ENCODE peak calls at places on chromosomes 4 and X, in eight cellular contexts. V is stomach, M is AG09309, P is cardiac muscle cell, H is uterus, E is GM13976, L is upper lobe of right lung, J is left lung. S is an unnamed sample.

GRCh38 chrX:120549483-120550452 is 11.0 kb downstream of the CUL4B start:
- DNase-seq in E (no peak), M (peak), J (no peak), P (no peak), V (no peak), L (no peak), H (no peak), S (no peak)

GRCh38 chr4:48058620-48059530 is 42.3 kb downstream of the NIPAL1 start:
- DNase-seq in V (no peak), H (no peak), J (no peak), L (no peak), E (no peak), P (no peak), M (no peak), S (no peak)

GRCh38 chrX:77167993-77168392 is 279.2 kb upstream of the FGF16 start:
- DNase-seq in H (no peak), V (no peak), E (no peak), J (no peak), M (no peak), L (no peak), P (no peak), S (no peak)

GRCh38 chr4:99677161-99677560 is 19.5 kb upstream of the C4orf54 start:
- DNase-seq in E (no peak), V (no peak), P (no peak), L (no peak), H (no peak), J (no peak), M (no peak), S (no peak)

GRCh38 chrX:103628386-103629290 is at the start of gene TCEAL1:
- DNase-seq in J (peak), H (peak), L (peak), V (peak), E (peak), M (no peak), P (peak), S (peak)

GRCh38 chr4:8303081-8303480 is 33.5 kb downstream of the HTRA3 start:
- DNase-seq in V (no peak), J (peak), P (no peak), H (peak), L (no peak), E (no peak), M (no peak), S (no peak)

GRCh38 chr4:147453561-147454141 is 27.2 kb upstream of the EDNRA start:
- DNase-seq in L (no peak), H (no peak), J (no peak), P (no peak), M (no peak), E (no peak), V (no peak), S (no peak)

GRCh38 chr4:11635336-11635735 is 206.6 kb upstream of the HS3ST1 start:
- DNase-seq in V (no peak), E (no peak), M (peak), J (no peak), P (no peak), H (no peak), L (no peak), S (no peak)

GRCh38 chrX:107940095-107940494 is 42.1 kb downstream of the TEX13B start:
- DNase-seq in M (no peak), H (no peak), V (no peak), P (no peak), J (no peak), L (no peak), E (no peak), S (no peak)

GRCh38 chr4:14581741-14582140 is 420.5 kb upstream of the CPEB2 start:
- DNase-seq in P (peak), E (no peak), V (no peak), J (no peak), H (no peak), L (no peak), M (no peak), S (no peak)

GRCh38 chr4:19913670-19914069 is 338.0 kb upstream of the SLIT2 start:
- DNase-seq in J (no peak), H (no peak), E (no peak), V (no peak), M (no peak), P (no peak), L (no peak), S (no peak)

GRCh38 chr4:157514711-157515110 is 294.2 kb downstream of the GRIA2 start:
- DNase-seq in M (no peak), E (no peak), J (no peak), L (no peak), P (peak), H (no peak), V (no peak), S (peak)

GRCh38 chr4:180134116-180134866 is 2108.9 kb upstream of the TENM3 start:
- DNase-seq in V (no peak), M (no peak), E (no peak), H (no peak), J (no peak), L (no peak), P (peak), S (peak)

GRCh38 chrX:39773923-39774803 is 323.6 kb downstream of the BCOR start:
- DNase-seq in P (peak), H (no peak), M (no peak), J (no peak), L (no peak), E (no peak), V (no peak), S (no peak)

GRCh38 chr4:124386648-124387047 is 325.9 kb downstream of the ANKRD50 start:
- DNase-seq in M (no peak), L (no peak), H (no peak), P (no peak), V (no peak), J (no peak), E (no peak), S (peak)

GRCh38 chr4:83251074-83251835 is 33.3 kb downstream of the COQ2 start:
- DNase-seq in M (no peak), L (no peak), H (no peak), P (no peak), V (no peak), J (no peak), E (no peak), S (no peak)

GRCh38 chr4:5051210-5051691 is at the start of gene STK32B:
- DNase-seq in L (peak), E (peak), H (peak), V (peak), P (peak), J (peak), M (peak), S (peak)

GRCh38 chrX:21883258-21883657 is 27.5 kb downstream of the YY2 start:
- DNase-seq in P (no peak), M (no peak), J (peak), L (no peak), H (no peak), E (no peak), V (no peak), S (no peak)

GRCh38 chrX:121052122-121052521 is 4.7 kb downstream of the GLUD2 start:
- DNase-seq in V (no peak), E (no peak), H (no peak), L (no peak), M (no peak), J (no peak), P (no peak), S (no peak)

GRCh38 chr4:91116861-91117260 is 989.7 kb downstream of the CCSER1 start:
- DNase-seq in J (no peak), P (no peak), E (peak), H (no peak), M (no peak), L (no peak), V (no peak), S (peak)

GRCh38 chrX:42948723-42949122 is 170.8 kb upstream of the PPP1R2C start:
- DNase-seq in J (no peak), M (no peak), H (no peak), V (no peak), P (no peak), E (no peak), L (no peak), S (no peak)

GRCh38 chrX:54808605-54809483 is 1.3 kb downstream of the MAGED2 start:
- DNase-seq in M (peak), V (peak), P (peak), H (peak), L (peak), E (peak), J (peak), S (peak)

GRCh38 chr4:147547314-147548056 is 66.6 kb downstream of the EDNRA start:
- DNase-seq in M (no peak), P (no peak), L (no peak), V (no peak), J (no peak), E (peak), H (no peak), S (peak)

GRCh38 chr4:38319456-38320348 is 344.3 kb upstream of the KLF3 start:
- DNase-seq in J (peak), E (peak), L (peak), H (peak), M (peak), V (peak), P (peak), S (peak)

GRCh38 chr4:38317238-38317637 is 346.8 kb upstream of the KLF3 start:
- DNase-seq in M (no peak), E (no peak), L (no peak), P (no peak), H (no peak), J (no peak), V (no peak), S (no peak)

GRCh38 chr4:38320349-38320707 is 343.7 kb upstream of the KLF3 start:
- DNase-seq in H (no peak), J (no peak), L (no peak), M (no peak), E (no peak), V (no peak), P (no peak), S (no peak)

GRCh38 chr4:38320833-38321232 is 343.2 kb upstream of the KLF3 start:
- DNase-seq in L (no peak), P (no peak), E (no peak), V (no peak), H (no peak), J (no peak), M (no peak), S (peak)

GRCh38 chr4:38318737-38319455 is 345.1 kb upstream of the KLF3 start:
- DNase-seq in L (peak), E (peak), P (peak), V (peak), J (peak), H (peak), M (peak), S (peak)
- TF ChIP-seq CTCF in L (peak), E (no peak), P (no peak), V (no peak), J (no peak), H (peak), M (no peak), S (no peak)

DNA sequence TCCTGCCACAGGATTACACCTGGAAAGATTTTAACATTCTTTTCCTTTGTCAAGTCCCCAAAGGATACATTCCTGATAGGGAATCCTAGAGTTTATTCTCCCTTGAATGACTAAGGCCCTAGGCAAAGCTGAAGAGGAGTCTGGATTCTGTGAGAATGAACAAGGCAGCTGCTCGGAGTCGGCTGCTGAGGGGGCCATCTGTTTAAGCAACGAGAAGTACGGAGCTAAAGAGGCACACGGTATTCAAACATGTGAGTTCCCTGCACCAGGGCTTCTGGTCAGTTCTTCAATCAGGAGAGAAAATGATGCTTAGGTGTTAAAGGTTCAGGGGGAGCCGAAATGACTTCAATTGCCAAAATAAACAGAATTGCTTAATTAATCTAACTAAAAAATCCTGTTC is 97.6 kb downstream of the MGST2 start:
- DNase-seq in J (no peak), E (no peak), P (no peak), L (no peak), V (no peak), H (no peak), M (no peak), S (no peak)
- TF ChIP-seq CTCF in J (no peak), E (no peak), P (no peak), L (no peak), V (no peak), H (no peak), M (no peak), S (no peak)

GRCh38 chr4:86043755-86044592 is 315.9 kb downstream of the MAPK10 start:
- DNase-seq in M (no peak), L (no peak), H (peak), P (peak), J (no peak), E (no peak), V (no peak), S (peak)
- TF ChIP-seq CTCF in M (peak), L (peak), H (peak), P (peak), J (peak), E (peak), V (peak), S (peak)

DNA sequence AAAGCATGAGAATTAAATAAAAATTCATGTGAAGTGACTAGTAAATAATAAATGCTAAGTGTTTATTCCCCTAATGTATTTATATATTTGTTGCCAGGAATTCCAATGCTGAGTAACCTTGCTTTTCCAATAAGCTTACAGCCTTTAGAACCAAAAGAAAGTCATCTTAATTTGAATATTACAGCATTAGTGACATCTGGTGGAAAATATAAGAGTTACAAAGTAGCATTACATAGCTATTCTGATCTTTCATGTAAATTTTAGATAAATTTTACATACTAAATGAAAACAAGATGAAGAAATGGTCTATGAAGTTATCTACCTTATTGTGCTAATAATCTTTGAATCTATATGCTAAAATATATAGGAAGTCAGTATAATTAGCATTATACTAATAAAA is 10.4 kb downstream of the MAD2L1 start:
- DNase-seq in M (no peak), V (no peak), L (no peak), E (no peak), H (no peak), J (no peak), P (no peak), S (no peak)
- TF ChIP-seq CTCF in M (no peak), V (peak), L (peak), E (no peak), H (no peak), J (peak), P (no peak), S (no peak)

DNA sequence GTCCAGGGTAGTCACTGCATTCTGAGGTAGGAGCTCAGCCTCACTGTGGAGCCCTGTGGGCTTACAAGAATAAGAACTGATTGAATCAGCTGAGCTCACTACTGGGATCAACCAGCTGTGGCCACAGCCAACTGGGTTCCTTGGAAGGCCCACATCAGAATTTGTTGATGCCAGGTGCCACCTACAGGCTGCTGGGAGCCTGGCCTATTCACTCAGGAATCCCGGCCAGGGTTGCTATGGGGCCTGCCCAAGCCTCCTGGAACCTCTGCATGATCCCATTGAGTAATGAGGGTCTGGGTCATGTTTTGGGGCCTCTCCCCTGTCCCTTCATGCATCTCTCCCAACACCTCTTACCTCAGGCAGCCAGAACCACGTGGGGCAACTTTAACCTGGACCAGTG is 53.9 kb upstream of the KIAA1210 start:
- DNase-seq in L (no peak), J (no peak), M (no peak), H (no peak), V (no peak), P (no peak), E (no peak), S (no peak)
- TF ChIP-seq CTCF in L (no peak), J (no peak), M (no peak), H (no peak), V (no peak), P (peak), E (no peak), S (no peak)

DNA sequence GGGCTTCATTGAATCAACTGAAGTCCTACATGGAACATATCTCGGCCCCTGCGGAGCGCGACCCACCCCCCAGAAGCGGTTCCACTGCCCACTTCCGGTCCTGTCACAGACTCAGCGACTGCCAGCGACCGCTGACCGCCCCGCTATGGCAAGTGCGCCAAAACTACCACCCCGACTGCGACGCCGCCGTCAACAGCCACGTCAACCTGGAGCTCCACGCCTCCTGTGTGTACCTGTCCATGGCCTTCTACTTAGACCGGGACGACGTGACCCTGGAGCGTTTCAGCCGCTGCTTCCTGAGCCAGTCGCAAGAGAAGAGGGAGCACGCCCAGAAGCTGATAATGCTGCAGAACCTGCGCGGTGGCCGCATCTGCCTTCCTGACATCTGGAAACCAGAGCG is 14.8 kb upstream of the FAM47A start:
- DNase-seq in M (no peak), L (no peak), E (no peak), J (no peak), H (no peak), P (no peak), V (no peak), S (no peak)
- TF ChIP-seq CTCF in M (no peak), L (no peak), E (no peak), J (no peak), H (no peak), P (no peak), V (no peak), S (no peak)

DNA sequence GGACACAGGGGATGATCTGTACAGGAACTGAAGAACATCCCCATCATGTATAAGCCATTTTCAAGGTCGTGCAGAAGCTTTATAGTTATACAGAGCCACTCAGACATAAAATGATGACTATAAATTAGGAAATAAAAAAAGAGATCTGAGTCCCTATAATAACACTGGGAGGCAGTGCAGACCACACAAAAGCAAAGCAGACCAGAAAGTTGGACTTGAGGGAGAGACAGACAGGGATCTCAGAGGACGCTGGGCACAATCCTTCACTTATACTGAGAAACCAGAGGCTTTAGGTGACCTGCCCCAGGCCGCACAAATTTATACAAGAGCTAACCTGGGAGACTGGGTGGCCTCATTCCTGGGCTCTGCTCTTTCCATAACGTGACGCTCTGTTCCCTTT is 70.5 kb downstream of the HADH start:
- DNase-seq in L (no peak), J (no peak), E (no peak), V (no peak), H (no peak), P (peak), M (peak), S (peak)
- TF ChIP-seq CTCF in L (peak), J (no peak), E (no peak), V (no peak), H (no peak), P (peak), M (peak), S (no peak)

DNA sequence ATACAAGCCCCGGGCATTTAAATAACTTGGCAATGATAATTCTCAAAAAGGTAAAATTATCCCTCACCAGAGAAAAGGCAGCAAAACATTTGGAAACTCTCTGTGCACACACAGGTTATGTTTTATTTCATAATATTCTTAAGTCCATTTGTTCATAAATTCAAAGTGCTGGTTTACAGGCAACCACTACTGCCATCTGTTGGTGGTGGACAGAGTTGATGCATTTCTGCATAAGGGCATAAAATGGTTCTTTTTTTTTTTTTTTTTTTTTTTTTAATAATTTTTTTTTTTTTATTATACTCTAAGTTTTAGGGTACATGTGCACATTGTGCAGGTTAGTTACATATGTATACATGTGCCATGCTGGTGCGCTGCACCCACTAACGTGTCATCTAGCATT is 31.5 kb upstream of the IL21 start:
- DNase-seq in J (no peak), M (no peak), H (peak), L (no peak), P (peak), V (no peak), E (peak), S (peak)
- TF ChIP-seq CTCF in J (peak), M (peak), H (peak), L (peak), P (peak), V (peak), E (peak), S (peak)

GRCh38 chr4:96166806-96167205 is 326.9 kb downstream of the PDHA2 start:
- DNase-seq in H (no peak), V (no peak), P (no peak), E (no peak), J (no peak), M (no peak), L (no peak), S (no peak)

GRCh38 chr4:96175871-96176270 is 336.0 kb downstream of the PDHA2 start:
- DNase-seq in L (no peak), P (no peak), V (no peak), E (no peak), H (no peak), J (no peak), M (no peak), S (no peak)

GRCh38 chr4:96164814-96165351 is 325.0 kb downstream of the PDHA2 start:
- DNase-seq in P (no peak), J (no peak), M (peak), V (no peak), L (no peak), H (no peak), E (no peak), S (no peak)

GRCh38 chr4:96170198-96170597 is 330.3 kb downstream of the PDHA2 start:
- DNase-seq in E (peak), L (no peak), J (peak), P (no peak), M (no peak), H (no peak), V (no peak), S (peak)
- TF ChIP-seq CTCF in E (no peak), L (no peak), J (no peak), P (no peak), M (no peak), H (no peak), V (no peak), S (peak)

GRCh38 chr4:7171191-7171900 is 21.0 kb upstream of the SORCS2 start:
- DNase-seq in V (no peak), H (no peak), E (no peak), J (peak), P (no peak), L (peak), M (no peak), S (no peak)

GRCh38 chr4:7173821-7174220 is 18.5 kb upstream of the SORCS2 start:
- DNase-seq in V (no peak), P (no peak), L (peak), E (no peak), M (no peak), J (peak), H (no peak), S (no peak)

GRCh38 chr4:7170012-7170411 is 22.3 kb upstream of the SORCS2 start:
- DNase-seq in P (no peak), L (peak), M (no peak), J (peak), H (no peak), V (no peak), E (no peak), S (no peak)

GRCh38 chr4:7172946-7173345 is 19.4 kb upstream of the SORCS2 start:
- DNase-seq in P (no peak), E (no peak), J (peak), V (no peak), M (no peak), L (peak), H (no peak), S (no peak)

GRCh38 chr4:7172508-7172907 is 19.8 kb upstream of the SORCS2 start:
- DNase-seq in P (no peak), J (peak), H (no peak), M (no peak), V (no peak), E (no peak), L (peak), S (no peak)
- TF ChIP-seq CTCF in P (no peak), J (no peak), H (no peak), M (no peak), V (no peak), E (no peak), L (no peak), S (no peak)